ENCODE peak calls at places on chromosomes 1 and 21, in ten cellular contexts. L is GM23248, E is heart left ventricle, S is AG04450, F is hepatocyte, T is right cardiac atrium, N is breast epithelium, Y is dorsolateral prefrontal cortex, X is mammary epithelial cell, U is body of pancreas. J is an unnamed sample.

GRCh38 chr21:41970751-41971653 is 17.2 kb upstream of the C2CD2 start:
- DNase-seq in L (no peak), E (no peak), S (no peak), F (no peak), T (no peak), N (peak; percentile 12), Y (no peak), X (no peak), U (no peak), J (no peak)

GRCh38 chr1:173853074-173853473 is 14.7 kb downstream of the GAS5 start:
- DNase-seq in L (peak; percentile 61), E (no peak), S (peak; percentile 46), F (peak; percentile 30), T (no peak), N (no peak), Y (no peak), X (no peak), U (no peak), J (no peak)

GRCh38 chr1:97042551-97042950 is 321.0 kb downstream of the PTBP2 start:
- DNase-seq in L (peak; percentile 29), E (no peak), S (no peak), F (no peak), T (no peak), N (no peak), Y (no peak), X (no peak), U (no peak), J (no peak)

GRCh38 chr1:208988811-208989222 is 594.7 kb upstream of the CAMK1G start:
- DNase-seq in L (peak; percentile 58), E (no peak), S (no peak), F (peak; percentile 43), T (no peak), N (no peak), Y (no peak), X (peak; percentile 58), U (peak; percentile 10), J (peak; percentile 13)

GRCh38 chr1:50352428-50352827 is 70.8 kb downstream of the DMRTA2 start:
- DNase-seq in L (no peak), E (no peak), S (no peak), F (no peak), T (no peak), N (no peak), Y (no peak), X (no peak), U (no peak), J (no peak)

GRCh38 chr1:29176567-29176966 is 5.1 kb downstream of the SRSF4 start:
- DNase-seq in L (peak; percentile 84), E (no peak), S (no peak), F (no peak), T (no peak), N (no peak), Y (no peak), X (no peak), U (no peak), J (no peak)

GRCh38 chr1:245871881-245872280 is 635.2 kb downstream of the SMYD3 start:
- DNase-seq in L (peak; percentile 92), E (no peak), S (peak; percentile 77), F (no peak), T (no peak), N (no peak), Y (no peak), X (no peak), U (no peak), J (no peak)

GRCh38 chr1:3697104-3697503 is 44.8 kb downstream of the TP73 start:
- DNase-seq in L (no peak), E (no peak), S (no peak), F (no peak), T (no peak), N (no peak), Y (no peak), X (no peak), U (no peak), J (no peak)

GRCh38 chr1:215111916-215112315 is 29.4 kb downstream of the KCNK2 start:
- DNase-seq in L (no peak), E (no peak), S (no peak), F (no peak), T (no peak), N (no peak), Y (no peak), X (no peak), U (no peak), J (no peak)

GRCh38 chr1:215118081-215118480 is 35.5 kb downstream of the KCNK2 start:
- DNase-seq in L (peak; percentile 38), E (no peak), S (no peak), F (no peak), T (no peak), N (no peak), Y (no peak), X (no peak), U (no peak), J (no peak)

GRCh38 chr1:215113776-215114153 is 31.2 kb downstream of the KCNK2 start:
- DNase-seq in L (no peak), E (no peak), S (no peak), F (no peak), T (no peak), N (no peak), Y (no peak), X (no peak), U (no peak), J (no peak)

GRCh38 chr1:215119071-215119470 is 36.5 kb downstream of the KCNK2 start:
- DNase-seq in L (no peak), E (no peak), S (no peak), F (no peak), T (no peak), N (no peak), Y (no peak), X (no peak), U (no peak), J (no peak)

DNA sequence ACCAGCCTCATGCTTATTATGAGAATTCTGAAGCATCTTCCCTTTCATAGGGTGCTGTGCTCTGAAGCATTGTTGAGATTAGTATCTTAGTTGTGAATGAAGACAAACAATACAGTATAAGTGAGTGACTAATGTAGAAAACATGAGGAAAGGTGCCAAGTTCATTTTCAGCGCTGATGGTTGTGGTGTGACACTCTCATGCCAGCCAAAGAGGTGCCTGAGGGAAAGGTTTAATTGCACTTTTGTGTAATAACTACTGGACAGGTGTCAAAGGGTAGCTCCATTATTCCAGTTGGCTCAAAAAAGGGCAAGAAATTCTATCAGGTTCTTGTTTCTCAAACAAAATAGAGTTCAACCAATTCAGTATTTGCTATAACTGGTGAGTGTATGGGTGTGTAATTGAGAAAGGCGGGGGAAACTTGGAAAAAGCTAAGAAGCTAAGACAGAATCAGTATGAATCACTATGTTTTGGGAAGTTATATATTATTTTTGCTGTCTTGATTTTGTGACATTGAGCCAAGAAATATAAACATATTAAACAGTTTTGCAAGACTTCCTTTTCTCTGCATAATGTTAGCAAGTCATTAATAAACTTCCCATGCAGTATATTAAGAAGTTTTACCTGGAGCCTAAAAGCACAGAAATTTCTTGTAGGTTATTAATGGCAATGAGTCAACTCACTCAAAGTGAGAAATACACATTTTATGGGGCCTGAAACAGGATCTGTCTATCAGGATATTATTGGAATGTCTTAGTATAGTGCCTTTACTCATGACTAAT is 31.8 kb downstream of the KCNK2 start:
- DNase-seq in L (peak; percentile 87), E (no peak), S (peak; percentile 34), F (no peak), T (no peak), N (peak; percentile 57), Y (no peak), X (peak; percentile 81), U (no peak), J (no peak)
- H3K4me3 ChIP-seq in L (peak overlapping the region; percentile 35), E (no peak overlapping the region), S (no peak overlapping the region), F (no peak overlapping the region), T (no peak overlapping the region), N (no peak overlapping the region), Y (no peak overlapping the region), X (no peak overlapping the region), U (no peak overlapping the region), J (no peak overlapping the region)

GRCh38 chr1:116474921-116475849 is 95.6 kb downstream of the CD58 start:
- DNase-seq in L (no peak), E (peak; percentile 73), S (no peak), F (peak; percentile 84), T (peak; percentile 60), N (no peak), Y (no peak), X (no peak), U (peak; percentile 80), J (no peak)

GRCh38 chr1:116475850-116476218 is 95.0 kb downstream of the CD58 start:
- DNase-seq in L (no peak), E (peak; percentile 28), S (no peak), F (no peak), T (no peak), N (no peak), Y (no peak), X (no peak), U (no peak), J (no peak)

GRCh38 chr1:116477428-116477827 is 93.4 kb downstream of the CD58 start:
- DNase-seq in L (no peak), E (peak; percentile 56), S (no peak), F (peak; percentile 48), T (peak; percentile 69), N (no peak), Y (no peak), X (no peak), U (peak; percentile 73), J (no peak)

GRCh38 chr1:116478621-116479020 is 92.2 kb downstream of the CD58 start:
- DNase-seq in L (no peak), E (no peak), S (no peak), F (no peak), T (no peak), N (no peak), Y (no peak), X (no peak), U (no peak), J (no peak)

GRCh38 chr1:116476321-116476720 is 94.5 kb downstream of the CD58 start:
- DNase-seq in L (no peak), E (peak; percentile 48), S (no peak), F (peak; percentile 70), T (no peak), N (no peak), Y (no peak), X (no peak), U (peak; percentile 70), J (no peak)
- H3K27ac ChIP-seq in L (no peak overlapping the region), E (peak overlapping the region; percentile 75), S (no peak overlapping the region), F (peak overlapping the region; percentile 99), T (peak overlapping the region; percentile 94), N (no peak overlapping the region), Y (no peak overlapping the region), X (no peak overlapping the region), U (peak overlapping the region; percentile 92), J (no peak overlapping the region)

GRCh38 chr1:156923565-156924477 is 3.4 kb downstream of the LRRC71 start:
- DNase-seq in L (peak; percentile 33), E (no peak), S (no peak), F (no peak), T (peak; percentile 65), N (no peak), Y (no peak), X (no peak), U (no peak), J (no peak)
- H3K4me3 ChIP-seq in L (peak overlapping the region; percentile 22), E (peak overlapping the region; percentile 23), S (peak overlapping the region; percentile 17), F (no peak overlapping the region), T (peak overlapping the region; percentile 22), N (no peak overlapping the region), Y (no peak overlapping the region), X (no peak overlapping the region), U (no peak overlapping the region), J (no peak overlapping the region)

DNA sequence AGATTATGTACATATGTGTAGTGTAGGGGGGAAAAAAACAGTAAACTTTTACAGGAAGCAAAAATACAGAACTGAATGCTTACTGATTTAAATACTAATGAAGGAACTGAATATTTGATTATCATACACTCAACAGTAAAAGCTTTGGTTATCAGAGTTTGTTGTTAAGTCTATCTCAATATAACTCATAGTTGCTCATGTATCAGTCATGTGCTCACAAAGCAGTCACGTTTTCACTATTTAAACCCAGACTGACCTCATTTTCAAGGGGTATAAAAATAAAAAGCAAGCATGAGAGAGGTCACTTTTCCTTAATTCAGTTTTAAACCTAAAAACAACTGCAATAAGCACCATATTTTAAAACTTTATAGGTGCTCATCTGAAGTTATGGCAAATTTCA is 6.9 kb upstream of the NRAS start:
- DNase-seq in L (no peak), E (no peak), S (no peak), F (no peak), T (no peak), N (no peak), Y (no peak), X (no peak), U (no peak), J (no peak)
- H3K27ac ChIP-seq in L (peak overlapping the region; percentile 7), E (no peak overlapping the region), S (no peak overlapping the region), F (no peak overlapping the region), T (no peak overlapping the region), N (no peak overlapping the region), Y (no peak overlapping the region), X (no peak overlapping the region), U (no peak overlapping the region), J (no peak overlapping the region)

J was measured in OCI-LY7.